ENCODE peak calls at places on chromosomes 6 and 20, in five cellular contexts. U is IMR-90, D is caudate nucleus, I is fibroblast of pulmonary artery, B is SJSA1. E is an unnamed sample.

GRCh38 chr6:105911106-105911629 is 175.0 kb upstream of the PRDM1 start:
- DNase-seq in I (no peak), U (no peak), D (no peak), B (no peak), E (no peak)

GRCh38 chr20:46328180-46328882 is 20.0 kb upstream of the CDH22 start:
- DNase-seq in U (no peak), I (no peak), D (no peak), B (no peak), E (no peak)

GRCh38 chr6:166567107-166567506 is 19.4 kb downstream of the RAMACL start:
- DNase-seq in U (peak), B (peak), D (no peak), I (peak), E (no peak)

GRCh38 chr6:111258615-111259088 is 171.3 kb downstream of the SLC16A10 start:
- DNase-seq in U (no peak), B (no peak), I (no peak), D (no peak), E (no peak)

GRCh38 chr6:4935486-4935885 is 68.4 kb downstream of the RPP40 start:
- DNase-seq in I (no peak), B (no peak), U (no peak), D (no peak), E (no peak)

GRCh38 chr6:163347021-163347446 is 67.5 kb upstream of the QKI start:
- DNase-seq in I (no peak), B (no peak), U (no peak), D (no peak), E (no peak)

GRCh38 chr6:130928158-130928917 is 101.1 kb downstream of the SMLR1 start:
- DNase-seq in D (no peak), B (no peak), U (no peak), I (no peak), E (no peak)

GRCh38 chr6:33154349-33154748 is 37.9 kb downstream of the COL11A2 start:
- DNase-seq in B (no peak), U (no peak), I (no peak), D (no peak), E (no peak)

GRCh38 chr20:41165001-41165882 is 27.9 kb downstream of the PLCG1 start:
- DNase-seq in U (no peak), I (no peak), B (no peak), D (no peak), E (no peak)

GRCh38 chr6:55652429-55652828 is 73.4 kb upstream of the HMGCLL1 start:
- DNase-seq in B (no peak), D (no peak), I (no peak), U (no peak), E (no peak)

GRCh38 chr20:49433387-49433786 is 49.1 kb downstream of the KCNB1 start:
- DNase-seq in D (no peak), I (no peak), B (no peak), U (no peak), E (no peak)

GRCh38 chr6:63795006-63795405 is 159.4 kb downstream of the PHF3 start:
- DNase-seq in B (no peak), I (no peak), D (no peak), U (no peak), E (no peak)

GRCh38 chr6:3623451-3624267 is 127.9 kb downstream of the PXDC1 start:
- DNase-seq in I (no peak), D (no peak), B (no peak), U (no peak), E (no peak)

GRCh38 chr6:152124432-152125074 is 317.1 kb downstream of the ESR1 start:
- DNase-seq in U (peak), D (no peak), B (peak), I (peak), E (no peak)

GRCh38 chr6:7125290-7125689 is 17.5 kb downstream of the RREB1 start:
- DNase-seq in B (no peak), I (no peak), U (no peak), D (no peak), E (no peak)

GRCh38 chr6:168102093-168102985 is 23.3 kb upstream of the FRMD1 start:
- DNase-seq in B (no peak), D (peak), I (no peak), U (no peak), E (peak)

GRCh38 chr6:129604321-129604720 is 105.7 kb downstream of the ARHGAP18 start:
- DNase-seq in B (no peak), D (no peak), I (no peak), U (no peak), E (no peak)

GRCh38 chr6:75171581-75172360 is 34.1 kb downstream of the COL12A1 start:
- DNase-seq in D (no peak), U (peak), B (no peak), I (peak), E (no peak)

GRCh38 chr6:139249387-139249786 is 42.4 kb downstream of the TXLNB start:
- DNase-seq in I (no peak), B (no peak), D (no peak), U (no peak), E (no peak)

GRCh38 chr6:74731921-74732320 is 473.9 kb downstream of the COL12A1 start:
- DNase-seq in I (peak), D (no peak), U (peak), B (peak), E (no peak)

GRCh38 chr20:44017211-44017610 is 102.6 kb downstream of the TOX2 start:
- DNase-seq in U (no peak), B (no peak), D (no peak), I (no peak), E (no peak)

GRCh38 chr20:7792131-7792869 is 148.0 kb downstream of the HAO1 start:
- DNase-seq in I (peak), U (no peak), B (no peak), D (no peak), E (no peak)

GRCh38 chr6:75296811-75297779 is 12.5 kb upstream of the TMEM30A start:
- DNase-seq in B (no peak), D (no peak), U (peak), I (peak), E (peak)

GRCh38 chr6:131811510-131811909 is 3.7 kb downstream of the ENPP1 start:
- DNase-seq in I (no peak), U (no peak), B (no peak), D (no peak), E (no peak)

GRCh38 chr6:96991618-96992355 is 67.3 kb downstream of the KLHL32 start:
- DNase-seq in D (no peak), U (no peak), B (no peak), I (no peak), E (no peak)

GRCh38 chr20:57647933-57648785 is 27.9 kb upstream of the ZBP1 start:
- DNase-seq in D (no peak), U (no peak), I (no peak), B (no peak), E (no peak)

GRCh38 chr6:167817729-167818128 is 9.0 kb upstream of the AFDN start:
- DNase-seq in U (no peak), D (no peak), B (no peak), I (no peak), E (no peak)

GRCh38 chr6:107116328-107116892 is 1.1 kb upstream of the BEND3 start:
- DNase-seq in D (peak), I (no peak), U (no peak), B (no peak), E (peak)